ENCODE peak calls at places on chromosomes 2 and 18, in seven cellular contexts. Z, C, I, Y, X, N and O are unnamed samples.

GRCh38 chr2:218981390-218982311 is 3.3 kb downstream of the FEV start:
- DNase-seq in Z (no peak), C (peak; percentile 56), I (no peak), Y (no peak), X (peak; percentile 44), N (no peak), O (no peak)

GRCh38 chr2:174881678-174882077 is 117.4 kb upstream of the CHRNA1 start:
- DNase-seq in Z (no peak), C (no peak), I (no peak), Y (no peak), X (no peak), N (no peak), O (no peak)

GRCh38 chr2:127661072-127661618 is 14.2 kb downstream of the LIMS2 start:
- DNase-seq in Z (no peak), C (no peak), I (no peak), Y (no peak), X (peak; percentile 44), N (no peak), O (no peak)

GRCh38 chr18:9530226-9531009 is 55.1 kb downstream of the RALBP1 start:
- DNase-seq in Z (no peak), C (no peak), I (no peak), Y (no peak), X (no peak), N (no peak), O (no peak)

GRCh38 chr18:63320041-63320689 is 596 bp upstream of the BCL2 start:
- DNase-seq in Z (peak; percentile 77), C (peak; percentile 91), I (no peak), Y (no peak), X (peak; percentile 78), N (peak; percentile 84), O (peak; percentile 79)

GRCh38 chr2:71888741-71889445 is 258.8 kb downstream of the CYP26B1 start:
- DNase-seq in Z (no peak), C (no peak), I (no peak), Y (no peak), X (no peak), N (no peak), O (peak; percentile 26)

GRCh38 chr2:208266641-208267335 is 733 bp downstream of the PIKFYVE start:
- DNase-seq in Z (no peak), C (no peak), I (no peak), Y (peak; percentile 7), X (no peak), N (no peak), O (no peak)

GRCh38 chr2:234251326-234252271 is 201.1 kb downstream of the SPP2 start:
- DNase-seq in Z (no peak), C (no peak), I (peak; percentile 94), Y (peak; percentile 89), X (no peak), N (no peak), O (peak; percentile 36)

GRCh38 chr2:85277416-85278158 is 50.2 kb downstream of the TGOLN2 start:
- DNase-seq in Z (no peak), C (no peak), I (no peak), Y (peak; percentile 91), X (no peak), N (peak; percentile 70), O (no peak)

GRCh38 chr2:20617892-20618467 is 32.9 kb downstream of the HS1BP3 start:
- DNase-seq in Z (no peak), C (peak; percentile 13), I (peak; percentile 33), Y (peak; percentile 88), X (peak; percentile 91), N (peak; percentile 99), O (peak; percentile 97)

GRCh38 chr18:34122724-34123334 is 101.9 kb downstream of the NOL4 start:
- DNase-seq in Z (no peak), C (peak; percentile 77), I (peak; percentile 6), Y (peak; percentile 30), X (peak; percentile 9), N (no peak), O (peak; percentile 31)

GRCh38 chr2:186526281-186526680 is 40.2 kb downstream of the ZC3H15 start:
- DNase-seq in Z (no peak), C (no peak), I (no peak), Y (no peak), X (no peak), N (no peak), O (no peak)

GRCh38 chr2:120520929-120521912 is 175.3 kb downstream of the INHBB start:
- DNase-seq in Z (no peak), C (peak; percentile 65), I (no peak), Y (no peak), X (no peak), N (no peak), O (peak; percentile 56)

GRCh38 chr18:54392621-54393023 is 34.9 kb downstream of the C18orf54 start:
- DNase-seq in Z (no peak), C (peak; percentile 93), I (peak; percentile 14), Y (peak; percentile 61), X (no peak), N (no peak), O (no peak)

GRCh38 chr2:172089005-172089504 is 3.7 kb downstream of the DLX1 start:
- DNase-seq in Z (no peak), C (no peak), I (no peak), Y (no peak), X (no peak), N (no peak), O (no peak)

GRCh38 chr18:63505566-63506335 is 29.0 kb downstream of the SERPINB5 start:
- DNase-seq in Z (no peak), C (peak; percentile 67), I (no peak), Y (no peak), X (no peak), N (no peak), O (no peak)

GRCh38 chr2:187994464-187995331 is 297.0 kb upstream of the GULP1 start:
- DNase-seq in Z (no peak), C (peak; percentile 51), I (no peak), Y (peak; percentile 10), X (peak; percentile 47), N (peak; percentile 39), O (no peak)

GRCh38 chr2:26560892-26561291 is 80.3 kb downstream of the CIB4 start:
- DNase-seq in Z (no peak), C (no peak), I (no peak), Y (no peak), X (no peak), N (peak; percentile 1), O (no peak)

GRCh38 chr2:1993711-1994682 is 249.7 kb upstream of the PXDN start:
- DNase-seq in Z (no peak), C (no peak), I (no peak), Y (no peak), X (no peak), N (no peak), O (no peak)

GRCh38 chr2:37324536-37324785 is 172 bp downstream of the PRKD3 start:
- DNase-seq in Z (peak; percentile 50), C (peak; percentile 83), I (no peak), Y (no peak), X (no peak), N (peak; percentile 89), O (peak; percentile 77)

GRCh38 chr2:72990695-72991438 is 73.5 kb downstream of the EMX1 start:
- DNase-seq in Z (no peak), C (no peak), I (no peak), Y (no peak), X (no peak), N (no peak), O (no peak)

GRCh38 chr2:79832540-79833234 is 319.8 kb downstream of the CTNNA2 start:
- DNase-seq in Z (no peak), C (no peak), I (no peak), Y (no peak), X (peak; percentile 44), N (no peak), O (no peak)

GRCh38 chr18:9015689-9016088 is 86.8 kb upstream of the NDUFV2 start:
- DNase-seq in Z (no peak), C (no peak), I (no peak), Y (no peak), X (no peak), N (no peak), O (no peak)

GRCh38 chr2:190537765-190538164 is 3.2 kb upstream of the NEMP2 start:
- DNase-seq in Z (no peak), C (peak; percentile 39), I (no peak), Y (no peak), X (no peak), N (no peak), O (no peak)

GRCh38 chr18:59744271-59744721 is 47.1 kb upstream of the CCBE1 start:
- DNase-seq in Z (no peak), C (no peak), I (peak; percentile 46), Y (peak; percentile 78), X (no peak), N (no peak), O (no peak)

GRCh38 chr2:48715956-48716355 is 39.6 kb downstream of the LHCGR start:
- DNase-seq in Z (no peak), C (no peak), I (no peak), Y (no peak), X (no peak), N (no peak), O (no peak)

GRCh38 chr2:84302513-84303412 is 156.3 kb downstream of the SUCLG1 start:
- DNase-seq in Z (peak; percentile 12), C (peak; percentile 69), I (peak; percentile 24), Y (peak; percentile 19), X (peak; percentile 8), N (no peak), O (peak; percentile 34)

GRCh38 chr2:53505814-53506213 is 261.8 kb upstream of the CHAC2 start:
- DNase-seq in Z (no peak), C (no peak), I (no peak), Y (no peak), X (no peak), N (no peak), O (no peak)

GRCh38 chr2:215105607-215106354 is 32.6 kb downstream of the ABCA12 start:
- DNase-seq in Z (no peak), C (no peak), I (peak; percentile 93), Y (no peak), X (no peak), N (no peak), O (no peak)

GRCh38 chr2:30046396-30046795 is 100.4 kb upstream of the YPEL5 start:
- DNase-seq in Z (no peak), C (no peak), I (no peak), Y (no peak), X (no peak), N (no peak), O (peak; percentile 13)

GRCh38 chr2:241309684-241310117 is 5.8 kb downstream of the HDLBP start:
- DNase-seq in Z (peak; percentile 47), C (peak; percentile 60), I (no peak), Y (no peak), X (no peak), N (no peak), O (no peak)

GRCh38 chr2:213995400-213996105 is 415.3 kb upstream of the VWC2L start:
- DNase-seq in Z (no peak), C (no peak), I (peak; percentile 93), Y (peak; percentile 48), X (no peak), N (no peak), O (no peak)